ENCODE peak calls at places on chromosomes 16 and 17, in seven cellular contexts. One of them, this sample, is unnamed.

GRCh38 chr17:78381601-78382168 is 3.2 kb downstream of the PGS1 start:
- DNase-seq in adrenal gland: no peak
- DNase-seq in neural progenitor cell: no peak
- DNase-seq in Peyer's patch: no peak
- DNase-seq in thoracic aorta: no peak
- DNase-seq in K562: peak; percentile 77
- DNase-seq in body of pancreas: no peak
- DNase-seq in this sample: no peak

GRCh38 chr17:76405967-76406647 is 21.7 kb downstream of the SPHK1 start:
- DNase-seq in adrenal gland: peak; percentile 58
- DNase-seq in neural progenitor cell: no peak
- DNase-seq in Peyer's patch: peak; percentile 47
- DNase-seq in thoracic aorta: no peak
- DNase-seq in K562: peak; percentile 93
- DNase-seq in body of pancreas: peak; percentile 69
- DNase-seq in this sample: no peak

GRCh38 chr17:56891751-56892150 is 22.1 kb downstream of the TRIM25 start:
- DNase-seq in adrenal gland: peak; percentile 47
- DNase-seq in neural progenitor cell: peak; percentile 22
- DNase-seq in Peyer's patch: peak; percentile 43
- DNase-seq in thoracic aorta: no peak
- DNase-seq in K562: peak; percentile 34
- DNase-seq in body of pancreas: peak; percentile 56
- DNase-seq in this sample: no peak

GRCh38 chr16:23609929-23610328 is 13.8 kb upstream of the NDUFAB1 start:
- DNase-seq in adrenal gland: no peak
- DNase-seq in neural progenitor cell: no peak
- DNase-seq in Peyer's patch: no peak
- DNase-seq in thoracic aorta: no peak
- DNase-seq in K562: no peak
- DNase-seq in body of pancreas: no peak
- DNase-seq in this sample: no peak

GRCh38 chr16:53369921-53370320 is 64.3 kb upstream of the RBL2 start:
- DNase-seq in adrenal gland: no peak
- DNase-seq in neural progenitor cell: no peak
- DNase-seq in Peyer's patch: no peak
- DNase-seq in thoracic aorta: no peak
- DNase-seq in K562: no peak
- DNase-seq in body of pancreas: no peak
- DNase-seq in this sample: peak; percentile 1

GRCh38 chr16:2751577-2752034 is 832 bp upstream of the SRRM2 start:
- DNase-seq in adrenal gland: no peak
- DNase-seq in neural progenitor cell: no peak
- DNase-seq in Peyer's patch: peak; percentile 49
- DNase-seq in thoracic aorta: no peak
- DNase-seq in K562: peak; percentile 91
- DNase-seq in body of pancreas: no peak
- DNase-seq in this sample: no peak

GRCh38 chr17:63709110-63709509 is 9.2 kb upstream of the LIMD2 start:
- DNase-seq in adrenal gland: no peak
- DNase-seq in neural progenitor cell: no peak
- DNase-seq in Peyer's patch: no peak
- DNase-seq in thoracic aorta: no peak
- DNase-seq in K562: no peak
- DNase-seq in body of pancreas: no peak
- DNase-seq in this sample: no peak

GRCh38 chr17:79084291-79085153 is 9.9 kb downstream of the ENGASE start:
- DNase-seq in adrenal gland: no peak
- DNase-seq in neural progenitor cell: no peak
- DNase-seq in Peyer's patch: no peak
- DNase-seq in thoracic aorta: no peak
- DNase-seq in K562: no peak
- DNase-seq in body of pancreas: no peak
- DNase-seq in this sample: no peak

GRCh38 chr17:4163951-4164350 is 21.0 kb downstream of the CYB5D2 start:
- DNase-seq in adrenal gland: peak; percentile 45
- DNase-seq in neural progenitor cell: no peak
- DNase-seq in Peyer's patch: no peak
- DNase-seq in thoracic aorta: no peak
- DNase-seq in K562: peak; percentile 29
- DNase-seq in body of pancreas: no peak
- DNase-seq in this sample: no peak

GRCh38 chr17:64291268-64291851 is 28.3 kb upstream of the TEX2 start:
- DNase-seq in adrenal gland: no peak
- DNase-seq in neural progenitor cell: no peak
- DNase-seq in Peyer's patch: no peak
- DNase-seq in thoracic aorta: no peak
- DNase-seq in K562: peak; percentile 30
- DNase-seq in body of pancreas: no peak
- DNase-seq in this sample: no peak

GRCh38 chr16:19517424-19518089 is 4.3 kb downstream of the GDE1 start:
- DNase-seq in adrenal gland: no peak
- DNase-seq in neural progenitor cell: no peak
- DNase-seq in Peyer's patch: no peak
- DNase-seq in thoracic aorta: no peak
- DNase-seq in K562: peak; percentile 21
- DNase-seq in body of pancreas: no peak
- DNase-seq in this sample: no peak

GRCh38 chr17:44087319-44087718 is 16.8 kb downstream of the G6PC3 start:
- DNase-seq in adrenal gland: no peak
- DNase-seq in neural progenitor cell: no peak
- DNase-seq in Peyer's patch: no peak
- DNase-seq in thoracic aorta: no peak
- DNase-seq in K562: peak; percentile 29
- DNase-seq in body of pancreas: no peak
- DNase-seq in this sample: no peak

GRCh38 chr17:7341842-7342241 is 5.5 kb downstream of the ACAP1 start:
- DNase-seq in adrenal gland: no peak
- DNase-seq in neural progenitor cell: no peak
- DNase-seq in Peyer's patch: no peak
- DNase-seq in thoracic aorta: no peak
- DNase-seq in K562: no peak
- DNase-seq in body of pancreas: no peak
- DNase-seq in this sample: no peak

GRCh38 chr16:73082608-73083007 is 34.7 kb upstream of the ZFHX3 start:
- DNase-seq in adrenal gland: no peak
- DNase-seq in neural progenitor cell: no peak
- DNase-seq in Peyer's patch: no peak
- DNase-seq in thoracic aorta: no peak
- DNase-seq in K562: no peak
- DNase-seq in body of pancreas: no peak
- DNase-seq in this sample: peak; percentile 91

GRCh38 chr17:76383645-76384221 is 676 bp upstream of the SPHK1 start:
- DNase-seq in adrenal gland: no peak
- DNase-seq in neural progenitor cell: peak; percentile 74
- DNase-seq in Peyer's patch: peak; percentile 38
- DNase-seq in thoracic aorta: no peak
- DNase-seq in K562: peak; percentile 75
- DNase-seq in body of pancreas: peak; percentile 42
- DNase-seq in this sample: no peak

GRCh38 chr16:75377971-75378386 is 55.3 kb downstream of the CFDP1 start:
- DNase-seq in adrenal gland: peak; percentile 35
- DNase-seq in neural progenitor cell: peak; percentile 83
- DNase-seq in Peyer's patch: no peak
- DNase-seq in thoracic aorta: no peak
- DNase-seq in K562: no peak
- DNase-seq in body of pancreas: peak; percentile 26
- DNase-seq in this sample: peak; percentile 96

GRCh38 chr17:6487243-6488007 is 43.2 kb downstream of the PIMREG start:
- DNase-seq in adrenal gland: peak; percentile 51
- DNase-seq in neural progenitor cell: no peak
- DNase-seq in Peyer's patch: no peak
- DNase-seq in thoracic aorta: no peak
- DNase-seq in K562: no peak
- DNase-seq in body of pancreas: no peak
- DNase-seq in this sample: no peak

GRCh38 chr17:17506181-17506741 is 10.1 kb upstream of the RASD1 start:
- DNase-seq in adrenal gland: no peak
- DNase-seq in neural progenitor cell: no peak
- DNase-seq in Peyer's patch: no peak
- DNase-seq in thoracic aorta: no peak
- DNase-seq in K562: no peak
- DNase-seq in body of pancreas: peak; percentile 62
- DNase-seq in this sample: no peak

GRCh38 chr17:66918896-66919295 is 45.6 kb upstream of the CACNG4 start:
- DNase-seq in adrenal gland: no peak
- DNase-seq in neural progenitor cell: no peak
- DNase-seq in Peyer's patch: no peak
- DNase-seq in thoracic aorta: no peak
- DNase-seq in K562: no peak
- DNase-seq in body of pancreas: no peak
- DNase-seq in this sample: no peak

GRCh38 chr17:69818467-69818866 is 256.6 kb upstream of the KCNJ16 start:
- DNase-seq in adrenal gland: no peak
- DNase-seq in neural progenitor cell: no peak
- DNase-seq in Peyer's patch: no peak
- DNase-seq in thoracic aorta: no peak
- DNase-seq in K562: no peak
- DNase-seq in body of pancreas: no peak
- DNase-seq in this sample: no peak

GRCh38 chr17:37422971-37423625 is 16.4 kb downstream of the TADA2A start:
- DNase-seq in adrenal gland: no peak
- DNase-seq in neural progenitor cell: no peak
- DNase-seq in Peyer's patch: no peak
- DNase-seq in thoracic aorta: no peak
- DNase-seq in K562: no peak
- DNase-seq in body of pancreas: no peak
- DNase-seq in this sample: no peak

GRCh38 chr16:75494184-75494583 is 1.1 kb downstream of the CHST6 start:
- DNase-seq in adrenal gland: no peak
- DNase-seq in neural progenitor cell: no peak
- DNase-seq in Peyer's patch: no peak
- DNase-seq in thoracic aorta: no peak
- DNase-seq in K562: no peak
- DNase-seq in body of pancreas: no peak
- DNase-seq in this sample: no peak

GRCh38 chr16:70715113-70715711 is 29.4 kb upstream of the MTSS2 start:
- DNase-seq in adrenal gland: peak; percentile 98
- DNase-seq in neural progenitor cell: no peak
- DNase-seq in Peyer's patch: peak; percentile 30
- DNase-seq in thoracic aorta: peak; percentile 92
- DNase-seq in K562: no peak
- DNase-seq in body of pancreas: peak; percentile 76
- DNase-seq in this sample: peak; percentile 89

GRCh38 chr16:79792952-79793351 is 192.4 kb upstream of the MAF start:
- DNase-seq in adrenal gland: no peak
- DNase-seq in neural progenitor cell: no peak
- DNase-seq in Peyer's patch: no peak
- DNase-seq in thoracic aorta: no peak
- DNase-seq in K562: no peak
- DNase-seq in body of pancreas: no peak
- DNase-seq in this sample: no peak

GRCh38 chr16:79798416-79799053 is 198.0 kb upstream of the MAF start:
- DNase-seq in adrenal gland: no peak
- DNase-seq in neural progenitor cell: no peak
- DNase-seq in Peyer's patch: no peak
- DNase-seq in thoracic aorta: no peak
- DNase-seq in K562: no peak
- DNase-seq in body of pancreas: no peak
- DNase-seq in this sample: no peak

GRCh38 chr16:79797486-79797885 is 196.9 kb upstream of the MAF start:
- DNase-seq in adrenal gland: no peak
- DNase-seq in neural progenitor cell: no peak
- DNase-seq in Peyer's patch: no peak
- DNase-seq in thoracic aorta: no peak
- DNase-seq in K562: no peak
- DNase-seq in body of pancreas: no peak
- DNase-seq in this sample: no peak

GRCh38 chr16:79800016-79800608 is 199.6 kb upstream of the MAF start:
- DNase-seq in adrenal gland: no peak
- DNase-seq in neural progenitor cell: no peak
- DNase-seq in Peyer's patch: no peak
- DNase-seq in thoracic aorta: no peak
- DNase-seq in K562: no peak
- DNase-seq in body of pancreas: no peak
- DNase-seq in this sample: no peak

DNA sequence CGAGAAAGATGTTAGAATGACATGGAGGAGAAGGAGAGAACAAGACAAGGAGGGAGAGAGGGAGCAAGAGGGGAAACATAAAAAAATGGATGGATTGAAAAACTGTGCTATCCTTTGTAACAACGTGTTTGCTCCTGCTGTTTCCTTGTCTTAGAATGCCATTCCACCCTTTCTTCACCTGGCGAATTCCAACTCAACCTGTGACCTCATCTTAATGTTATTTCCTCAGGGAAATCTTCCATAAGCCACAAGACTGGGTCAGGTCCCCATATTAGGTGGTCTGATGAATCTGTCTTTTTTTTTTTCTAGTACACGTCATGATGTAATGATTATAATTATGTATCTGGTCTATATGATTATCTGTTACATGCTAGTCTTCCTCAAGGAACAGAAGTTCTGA is 195.0 kb upstream of the MAF start:
- DNase-seq in adrenal gland: no peak
- DNase-seq in neural progenitor cell: no peak
- DNase-seq in Peyer's patch: no peak
- DNase-seq in thoracic aorta: no peak
- DNase-seq in K562: no peak
- DNase-seq in body of pancreas: no peak
- DNase-seq in this sample: no peak
- TF ChIP-seq CTCF in adrenal gland: no peak
- TF ChIP-seq CTCF in neural progenitor cell: no peak
- TF ChIP-seq CTCF in Peyer's patch: no peak
- TF ChIP-seq CTCF in thoracic aorta: no peak
- TF ChIP-seq CTCF in K562: no peak
- TF ChIP-seq CTCF in body of pancreas: no peak
- TF ChIP-seq CTCF in this sample: no peak

GRCh38 chr17:38587193-38587592 is 18.6 kb downstream of the SRCIN1 start:
- DNase-seq in adrenal gland: no peak
- DNase-seq in neural progenitor cell: no peak
- DNase-seq in Peyer's patch: no peak
- DNase-seq in thoracic aorta: no peak
- DNase-seq in K562: no peak
- DNase-seq in body of pancreas: no peak
- DNase-seq in this sample: no peak
- H3K4me3 ChIP-seq in adrenal gland: no peak overlapping the region
- H3K4me3 ChIP-seq in neural progenitor cell: no peak overlapping the region
- H3K4me3 ChIP-seq in Peyer's patch: no peak overlapping the region
- H3K4me3 ChIP-seq in thoracic aorta: no peak overlapping the region
- H3K4me3 ChIP-seq in K562: no peak overlapping the region
- H3K4me3 ChIP-seq in body of pancreas: no peak overlapping the region
- H3K4me3 ChIP-seq in this sample: no peak overlapping the region

DNA sequence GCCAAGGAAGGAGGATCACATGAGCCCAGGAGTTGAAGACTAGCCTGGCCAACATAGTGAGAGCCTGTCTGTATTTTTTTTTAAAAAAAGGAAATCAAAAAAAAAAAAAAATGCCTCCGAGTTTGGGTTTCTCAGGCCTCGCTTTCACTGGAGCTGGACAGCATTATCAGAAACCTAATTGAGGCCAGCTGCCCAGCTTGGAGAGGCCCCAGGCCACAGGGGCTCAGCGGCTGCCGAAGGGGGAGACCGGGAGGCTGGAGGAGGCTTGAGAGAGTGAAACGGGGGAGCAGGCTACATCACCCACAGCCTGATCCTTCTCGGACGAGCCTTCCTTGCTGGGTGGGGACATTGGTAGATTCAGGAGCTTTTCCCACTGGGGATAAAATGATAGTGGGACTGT is 5.1 kb downstream of the TTYH2 start:
- DNase-seq in adrenal gland: no peak
- DNase-seq in neural progenitor cell: no peak
- DNase-seq in Peyer's patch: no peak
- DNase-seq in thoracic aorta: no peak
- DNase-seq in K562: no peak
- DNase-seq in body of pancreas: no peak
- DNase-seq in this sample: no peak
- TF ChIP-seq CTCF in adrenal gland: no peak
- TF ChIP-seq CTCF in neural progenitor cell: no peak
- TF ChIP-seq CTCF in Peyer's patch: no peak
- TF ChIP-seq CTCF in thoracic aorta: no peak
- TF ChIP-seq CTCF in K562: no peak
- TF ChIP-seq CTCF in body of pancreas: no peak
- TF ChIP-seq CTCF in this sample: no peak

GRCh38 chr16:64292953-64293352 is 828.9 kb downstream of the CDH11 start:
- DNase-seq in adrenal gland: no peak
- DNase-seq in neural progenitor cell: no peak
- DNase-seq in Peyer's patch: no peak
- DNase-seq in thoracic aorta: no peak
- DNase-seq in K562: no peak
- DNase-seq in body of pancreas: no peak
- DNase-seq in this sample: no peak
- H3K4me3 ChIP-seq in adrenal gland: no peak overlapping the region
- H3K4me3 ChIP-seq in neural progenitor cell: no peak overlapping the region
- H3K4me3 ChIP-seq in Peyer's patch: no peak overlapping the region
- H3K4me3 ChIP-seq in thoracic aorta: no peak overlapping the region
- H3K4me3 ChIP-seq in K562: no peak overlapping the region
- H3K4me3 ChIP-seq in body of pancreas: no peak overlapping the region
- H3K4me3 ChIP-seq in this sample: no peak overlapping the region

This sample was measured in AG04449.